ENCODE peak calls at places on chromosomes 2 and 18, in five cellular contexts. One of them, this sample, is unnamed.

GRCh38 chr2:98020992-98021713 is 25.4 kb upstream of the TMEM131 start:
- DNase-seq in retina: no peak
- DNase-seq in globus pallidus: no peak
- DNase-seq in NCI-H82: no peak
- DNase-seq in spleen: no peak
- DNase-seq in this sample: no peak

GRCh38 chr18:9838144-9838877 is 47.5 kb upstream of the TXNDC2 start:
- DNase-seq in retina: no peak
- DNase-seq in globus pallidus: no peak
- DNase-seq in NCI-H82: peak; percentile 12
- DNase-seq in spleen: no peak
- DNase-seq in this sample: no peak

GRCh38 chr2:113028112-113028511 is 22.9 kb downstream of the IL36A start:
- DNase-seq in retina: no peak
- DNase-seq in globus pallidus: no peak
- DNase-seq in NCI-H82: no peak
- DNase-seq in spleen: no peak
- DNase-seq in this sample: no peak

GRCh38 chr2:111111101-111111755 is 9.5 kb upstream of the BCL2L11 start:
- DNase-seq in retina: no peak
- DNase-seq in globus pallidus: no peak
- DNase-seq in NCI-H82: no peak
- DNase-seq in spleen: no peak
- DNase-seq in this sample: no peak

GRCh38 chr18:79064228-79064627 is 5.0 kb upstream of the ATP9B start:
- DNase-seq in retina: no peak
- DNase-seq in globus pallidus: no peak
- DNase-seq in NCI-H82: peak; percentile 96
- DNase-seq in spleen: no peak
- DNase-seq in this sample: no peak

GRCh38 chr2:174008720-174009119 is 43.5 kb upstream of the SP3 start:
- DNase-seq in retina: no peak
- DNase-seq in globus pallidus: no peak
- DNase-seq in NCI-H82: no peak
- DNase-seq in spleen: no peak
- DNase-seq in this sample: no peak

GRCh38 chr2:74481961-74482800 is 617 bp downstream of the CCDC142 start:
- DNase-seq in retina: peak; percentile 27
- DNase-seq in globus pallidus: no peak
- DNase-seq in NCI-H82: peak; percentile 79
- DNase-seq in spleen: peak; percentile 92
- DNase-seq in this sample: peak; percentile 92

GRCh38 chr2:202141319-202141947 is 68.4 kb downstream of the KIAA2012 start:
- DNase-seq in retina: no peak
- DNase-seq in globus pallidus: no peak
- DNase-seq in NCI-H82: peak; percentile 42
- DNase-seq in spleen: no peak
- DNase-seq in this sample: no peak

GRCh38 chr18:74635202-74635969 is 37.7 kb downstream of the ZNF407 start:
- DNase-seq in retina: no peak
- DNase-seq in globus pallidus: no peak
- DNase-seq in NCI-H82: no peak
- DNase-seq in spleen: no peak
- DNase-seq in this sample: no peak

GRCh38 chr18:42781298-42781815 is 334.1 kb downstream of the RIT2 start:
- DNase-seq in retina: peak; percentile 59
- DNase-seq in globus pallidus: no peak
- DNase-seq in NCI-H82: peak; percentile 89
- DNase-seq in spleen: no peak
- DNase-seq in this sample: no peak

GRCh38 chr2:109447251-109447661 is 166.5 kb downstream of the SEPTIN10 start:
- DNase-seq in retina: peak; percentile 72
- DNase-seq in globus pallidus: no peak
- DNase-seq in NCI-H82: peak; percentile 96
- DNase-seq in spleen: peak; percentile 39
- DNase-seq in this sample: no peak

GRCh38 chr2:221747289-221747972 is 175.3 kb upstream of the EPHA4 start:
- DNase-seq in retina: no peak
- DNase-seq in globus pallidus: no peak
- DNase-seq in NCI-H82: no peak
- DNase-seq in spleen: no peak
- DNase-seq in this sample: no peak

GRCh38 chr2:241636983-241637232 is at the start of gene THAP4:
- DNase-seq in retina: no peak
- DNase-seq in globus pallidus: no peak
- DNase-seq in NCI-H82: no peak
- DNase-seq in spleen: peak; percentile 93
- DNase-seq in this sample: no peak

GRCh38 chr2:239954166-239955085 is 70.7 kb downstream of the NDUFA10 start:
- DNase-seq in retina: no peak
- DNase-seq in globus pallidus: no peak
- DNase-seq in NCI-H82: no peak
- DNase-seq in spleen: peak; percentile 69
- DNase-seq in this sample: no peak

GRCh38 chr2:85066874-85067351 is 66.3 kb upstream of the TCF7L1 start:
- DNase-seq in retina: peak; percentile 93
- DNase-seq in globus pallidus: peak; percentile 53
- DNase-seq in NCI-H82: peak; percentile 92
- DNase-seq in spleen: no peak
- DNase-seq in this sample: peak; percentile 65

GRCh38 chr2:105261061-105261460 is 19.5 kb downstream of the GPR45 start:
- DNase-seq in retina: no peak
- DNase-seq in globus pallidus: no peak
- DNase-seq in NCI-H82: no peak
- DNase-seq in spleen: no peak
- DNase-seq in this sample: no peak

GRCh38 chr2:151619337-151619989 is 114.8 kb downstream of the NEB start:
- DNase-seq in retina: no peak
- DNase-seq in globus pallidus: no peak
- DNase-seq in NCI-H82: no peak
- DNase-seq in spleen: no peak
- DNase-seq in this sample: no peak

GRCh38 chr18:78778651-78779050 is 201.0 kb upstream of the SALL3 start:
- DNase-seq in retina: no peak
- DNase-seq in globus pallidus: no peak
- DNase-seq in NCI-H82: no peak
- DNase-seq in spleen: peak; percentile 39
- DNase-seq in this sample: peak; percentile 49

GRCh38 chr2:166314022-166314759 is 61.6 kb downstream of the SCN9A start:
- DNase-seq in retina: no peak
- DNase-seq in globus pallidus: no peak
- DNase-seq in NCI-H82: no peak
- DNase-seq in spleen: no peak
- DNase-seq in this sample: no peak

GRCh38 chr2:26196683-26197418 is 24.0 kb downstream of the GAREM2 start:
- DNase-seq in retina: no peak
- DNase-seq in globus pallidus: peak; percentile 23
- DNase-seq in NCI-H82: no peak
- DNase-seq in spleen: no peak
- DNase-seq in this sample: no peak

GRCh38 chr2:196719565-196719872 is 80.0 kb downstream of the GTF3C3 start:
- DNase-seq in retina: no peak
- DNase-seq in globus pallidus: no peak
- DNase-seq in NCI-H82: no peak
- DNase-seq in spleen: no peak
- DNase-seq in this sample: no peak

GRCh38 chr2:56184500-56184996 is 758 bp downstream of the CCDC85A start:
- DNase-seq in retina: no peak
- DNase-seq in globus pallidus: no peak
- DNase-seq in NCI-H82: peak; percentile 46
- DNase-seq in spleen: peak; percentile 77
- DNase-seq in this sample: no peak